ENCODE peak calls at places on chromosomes 2 and 18, in eight cellular contexts. O is mucosa of descending colon, V is mesothelial cell of epicardium, J is heart right ventricle, N is GM06990, H is Calu3, R is fibroblast of lung, W is GM20000. E is an unnamed sample.

GRCh38 chr2:44793322-44793870 is 148.1 kb upstream of the SIX3 start:
- DNase-seq in O (no peak), J (no peak), N (no peak), V (peak), R (peak), H (peak), W (no peak), E (peak)

GRCh38 chr2:38230756-38231155 is 146.3 kb downstream of the ATL2 start:
- DNase-seq in O (no peak), J (no peak), N (no peak), R (no peak), W (no peak), H (no peak), V (no peak), E (no peak)

GRCh38 chr2:187553908-187554703 is at the start of gene TFPI:
- DNase-seq in R (peak), W (no peak), J (peak), H (peak), N (peak), O (no peak), V (no peak), E (peak)

GRCh38 chr2:239967244-239968036 is 57.7 kb downstream of the NDUFA10 start:
- DNase-seq in R (no peak), H (no peak), V (no peak), W (no peak), N (no peak), J (no peak), O (no peak), E (no peak)

GRCh38 chr18:36035253-36035652 is 32.1 kb downstream of the RPRD1A start:
- DNase-seq in W (no peak), H (no peak), O (no peak), N (no peak), J (no peak), V (no peak), R (peak), E (peak)

GRCh38 chr2:77228379-77228778 is 293.8 kb downstream of the LRRTM4 start:
- DNase-seq in W (no peak), H (no peak), N (no peak), R (peak), J (no peak), O (no peak), V (peak), E (no peak)

GRCh38 chr18:13386891-13387801 is 168.6 kb downstream of the LDLRAD4 start:
- DNase-seq in W (no peak), J (no peak), H (no peak), O (no peak), N (no peak), V (no peak), R (no peak), E (no peak)

GRCh38 chr2:131004446-131005209 is 88.6 kb downstream of the FAM168B start:
- DNase-seq in N (no peak), H (no peak), O (no peak), J (no peak), R (no peak), W (peak), V (no peak), E (no peak)

GRCh38 chr18:55762424-55762823 is 174.4 kb upstream of the TCF4 start:
- DNase-seq in V (no peak), R (no peak), W (no peak), H (no peak), O (no peak), J (no peak), N (no peak), E (no peak)

GRCh38 chr2:30981101-30981500 is 157.1 kb downstream of the GALNT14 start:
- DNase-seq in R (no peak), N (no peak), V (no peak), O (no peak), W (no peak), H (no peak), J (no peak), E (peak)

GRCh38 chr2:11863513-11864328 is 117.3 kb downstream of the LPIN1 start:
- DNase-seq in J (peak), O (peak), V (peak), H (peak), W (peak), N (peak), R (peak), E (peak)

GRCh38 chr18:65568866-65569265 is 181.9 kb upstream of the CDH7 start:
- DNase-seq in J (no peak), H (no peak), W (no peak), O (no peak), V (no peak), N (no peak), R (no peak), E (no peak)

GRCh38 chr18:65567372-65567771 is 183.4 kb upstream of the CDH7 start:
- DNase-seq in V (no peak), N (no peak), O (no peak), R (no peak), J (no peak), W (no peak), H (peak), E (no peak)
- TF ChIP-seq CTCF in V (no peak), N (no peak), O (no peak), R (no peak), J (peak), W (no peak), H (peak), E (no peak)

GRCh38 chr2:185526156-185526555 is 212.4 kb upstream of the FSIP2 start:
- DNase-seq in N (no peak), O (no peak), W (no peak), H (no peak), V (no peak), J (no peak), R (no peak), E (no peak)

GRCh38 chr2:185522472-185522871 is 216.1 kb upstream of the FSIP2 start:
- DNase-seq in N (no peak), H (no peak), W (no peak), R (no peak), O (no peak), J (no peak), V (no peak), E (no peak)
- TF ChIP-seq CTCF in N (no peak), H (no peak), W (no peak), R (no peak), O (no peak), J (no peak), V (no peak), E (no peak)

DNA sequence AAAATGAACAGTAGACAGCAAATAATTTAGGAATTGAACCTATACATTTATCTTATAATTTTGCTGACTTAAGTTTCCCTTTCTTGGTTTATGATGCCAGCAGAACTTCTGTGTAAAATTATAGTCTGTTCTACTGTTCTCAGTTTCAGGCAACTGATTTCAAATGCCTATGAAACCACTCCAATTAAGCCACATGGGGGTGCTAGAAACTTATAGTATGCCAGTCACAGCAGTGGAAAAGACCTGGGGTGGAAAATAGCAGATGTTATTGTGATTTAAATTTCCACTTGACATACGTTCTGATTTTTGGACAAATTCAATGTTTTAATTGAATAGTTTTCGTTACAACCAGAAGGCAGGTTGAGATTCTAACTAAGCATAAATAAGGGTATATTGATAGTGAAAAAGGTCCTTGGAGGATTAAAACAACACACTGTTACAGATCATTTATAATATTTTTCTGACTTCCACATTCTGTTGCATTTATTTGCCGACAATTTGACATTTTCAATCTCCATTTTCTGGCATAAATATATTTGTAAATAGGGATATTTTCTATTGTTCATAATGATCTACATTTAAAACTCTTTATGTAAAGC is 61.4 kb downstream of the CPS1 start:
- DNase-seq in H (peak), O (no peak), V (no peak), R (peak), N (no peak), W (peak), J (peak), E (peak)
- TF ChIP-seq CTCF in H (peak), O (peak), V (no peak), R (peak), N (peak), W (no peak), J (peak), E (peak)

GRCh38 chr2:118145806-118146205 is 57.5 kb downstream of the INSIG2 start:
- DNase-seq in W (no peak), H (no peak), J (no peak), N (no peak), V (no peak), O (no peak), R (no peak), E (no peak)

GRCh38 chr2:118148133-118148532 is 59.9 kb downstream of the INSIG2 start:
- DNase-seq in W (peak), H (no peak), N (no peak), J (no peak), O (no peak), V (no peak), R (no peak), E (no peak)

GRCh38 chr2:118150294-118150693 is 62.0 kb downstream of the INSIG2 start:
- DNase-seq in R (no peak), V (no peak), N (no peak), W (no peak), J (no peak), O (no peak), H (no peak), E (no peak)

GRCh38 chr2:118146315-118147283 is 58.3 kb downstream of the INSIG2 start:
- DNase-seq in N (no peak), O (no peak), H (no peak), J (no peak), W (no peak), V (no peak), R (no peak), E (no peak)

GRCh38 chr2:118148809-118149208 is 60.5 kb downstream of the INSIG2 start:
- DNase-seq in V (no peak), H (no peak), N (no peak), R (no peak), J (no peak), W (no peak), O (no peak), E (peak)
- TF ChIP-seq CTCF in V (no peak), H (no peak), N (peak), R (peak), J (no peak), W (no peak), O (no peak), E (peak)

GRCh38 chr2:178479758-178480226 is 465 bp upstream of the PLEKHA3 start:
- DNase-seq in N (no peak), O (no peak), J (no peak), V (no peak), R (no peak), W (no peak), H (no peak), E (no peak)

GRCh38 chr2:178478102-178478441 is 328 bp downstream of the FKBP7 start:
- DNase-seq in J (no peak), V (no peak), W (peak), R (no peak), N (no peak), H (peak), O (no peak), E (peak)

GRCh38 chr2:178477443-178478099 is 829 bp downstream of the FKBP7 start:
- DNase-seq in R (no peak), N (no peak), H (no peak), O (no peak), W (no peak), J (no peak), V (no peak), E (no peak)

GRCh38 chr2:178479275-178479616 is 846 bp upstream of the FKBP7 start:
- DNase-seq in W (no peak), H (no peak), R (no peak), N (no peak), V (no peak), J (no peak), O (no peak), E (no peak)

GRCh38 chr2:178478442-178479274 is at the start of gene FKBP7:
- DNase-seq in O (peak), H (peak), R (peak), V (peak), N (peak), W (peak), J (peak), E (peak)
- TF ChIP-seq CTCF in O (peak), H (peak), R (peak), V (no peak), N (peak), W (peak), J (peak), E (peak)

E was measured in fibroblast of the aortic adventitia.